ENCODE peak calls at places on chromosome 5, in ten cellular contexts. U, W, N, S, G, R, F, P, L and B are unnamed samples.

GRCh38 chr5:177470759-177471536 is 2.5 kb downstream of the DBN1 start:
- DNase-seq in U (peak; percentile 74), W (no peak), N (no peak), S (peak; percentile 31), G (no peak), R (no peak), F (no peak), P (no peak), L (no peak), B (no peak)

GRCh38 chr5:56028708-56029107 is 33.9 kb upstream of the IL6ST start:
- DNase-seq in U (no peak), W (no peak), N (no peak), S (no peak), G (no peak), R (no peak), F (no peak), P (no peak), L (no peak), B (no peak)

GRCh38 chr5:37575541-37576489 is 196.7 kb downstream of the WDR70 start:
- DNase-seq in U (peak; percentile 13), W (no peak), N (no peak), S (no peak), G (no peak), R (no peak), F (no peak), P (peak; percentile 15), L (no peak), B (no peak)

GRCh38 chr5:130871346-130872086 is 293.5 kb downstream of the HINT1 start:
- DNase-seq in U (peak; percentile 33), W (no peak), N (peak; percentile 23), S (peak; percentile 92), G (no peak), R (peak; percentile 28), F (peak; percentile 29), P (peak; percentile 48), L (peak; percentile 5), B (peak; percentile 36)

GRCh38 chr5:127839496-127840197 is 136.5 kb downstream of the CCDC192 start:
- DNase-seq in U (no peak), W (no peak), N (no peak), S (no peak), G (no peak), R (no peak), F (no peak), P (no peak), L (no peak), B (no peak)

GRCh38 chr5:152297866-152298265 is 107.2 kb downstream of the NMUR2 start:
- DNase-seq in U (no peak), W (no peak), N (no peak), S (no peak), G (no peak), R (no peak), F (no peak), P (no peak), L (no peak), B (no peak)

GRCh38 chr5:77285442-77285841 is 75.0 kb downstream of the PDE8B start:
- DNase-seq in U (no peak), W (no peak), N (no peak), S (no peak), G (no peak), R (no peak), F (no peak), P (no peak), L (no peak), B (no peak)

GRCh38 chr5:109141499-109142200 is 268.1 kb downstream of the PJA2 start:
- DNase-seq in U (peak; percentile 10), W (no peak), N (no peak), S (peak; percentile 12), G (no peak), R (no peak), F (no peak), P (no peak), L (no peak), B (no peak)

GRCh38 chr5:6328173-6328572 is 50.2 kb downstream of the MED10 start:
- DNase-seq in U (peak; percentile 9), W (no peak), N (no peak), S (peak; percentile 15), G (no peak), R (no peak), F (no peak), P (peak; percentile 90), L (no peak), B (no peak)

GRCh38 chr5:39757121-39757520 is 332.3 kb upstream of the DAB2 start:
- DNase-seq in U (no peak), W (no peak), N (no peak), S (peak; percentile 21), G (no peak), R (no peak), F (no peak), P (no peak), L (no peak), B (no peak)

GRCh38 chr5:150302301-150303069 is at the start of gene ARSI:
- DNase-seq in U (no peak), W (no peak), N (no peak), S (peak; percentile 72), G (no peak), R (peak; percentile 21), F (no peak), P (peak; percentile 95), L (peak; percentile 23), B (no peak)

GRCh38 chr5:111699976-111700375 is 57.0 kb downstream of the NREP start:
- DNase-seq in U (no peak), W (no peak), N (no peak), S (no peak), G (no peak), R (no peak), F (no peak), P (no peak), L (no peak), B (no peak)

GRCh38 chr5:6504677-6505414 is 56.2 kb downstream of the UBE2QL1 start:
- DNase-seq in U (no peak), W (no peak), N (no peak), S (no peak), G (no peak), R (no peak), F (no peak), P (no peak), L (no peak), B (no peak)